ENCODE peak calls at places on chromosomes 11 and 22, in seven cellular contexts. U, J, I, Q, S, G and T are unnamed samples. For H3K27me3 and H3K36me3, the result is how much of the 10 kb centered on the place peaks cover.

GRCh38 chr11:13269775-13270174 is 7.8 kb upstream of the BMAL1 start:
- DNase-seq in I (peak), U (peak), J (no peak), G (no peak), S (no peak), Q (no peak), T (peak)

GRCh38 chr22:37577957-37578356 is 1.9 kb downstream of the LGALS2 start:
- DNase-seq in I (no peak), Q (no peak), U (no peak), J (no peak), G (no peak), S (no peak), T (no peak)

GRCh38 chr11:110491577-110492352 is 62.0 kb downstream of the FDX1 start:
- DNase-seq in Q (no peak), I (peak), S (no peak), J (no peak), G (no peak), U (no peak), T (no peak)

GRCh38 chr11:25625094-25625493 is 706.8 kb upstream of the ANO3 start:
- DNase-seq in I (no peak), U (no peak), J (no peak), G (no peak), S (no peak), Q (no peak), T (no peak)

GRCh38 chr22:20052309-20053250 is 27.5 kb upstream of the DGCR8 start:
- DNase-seq in S (peak), J (no peak), G (no peak), Q (no peak), U (no peak), I (no peak), T (no peak)

GRCh38 chr11:3074912-3075589 is 17.8 kb upstream of the CARS1 start:
- DNase-seq in I (no peak), J (no peak), S (no peak), Q (no peak), G (no peak), U (no peak), T (no peak)

GRCh38 chr22:23767673-23768548 is at the start of gene CHCHD10:
- DNase-seq in J (peak), I (peak), G (peak), U (peak), Q (peak), S (peak), T (peak)

GRCh38 chr11:58047818-58048217 is 17.1 kb downstream of the OR6Q1 start:
- DNase-seq in U (no peak), Q (no peak), S (no peak), I (no peak), J (no peak), G (no peak), T (no peak)

GRCh38 chr22:20464096-20464614 is 26.5 kb upstream of the SCARF2 start:
- DNase-seq in U (no peak), S (no peak), I (no peak), Q (no peak), G (peak), J (peak), T (no peak)

GRCh38 chr11:132448334-132448995 is 1078.0 kb downstream of the NTM start:
- DNase-seq in I (no peak), J (no peak), U (peak), S (no peak), Q (no peak), G (no peak), T (no peak)

GRCh38 chr22:23155831-23156230 is 10.6 kb downstream of the RAB36 start:
- DNase-seq in U (no peak), J (no peak), S (no peak), G (no peak), Q (no peak), I (no peak), T (no peak)

GRCh38 chr22:39493759-39494158 is 8.3 kb upstream of the MIEF1 start:
- DNase-seq in G (no peak), I (peak), Q (no peak), J (no peak), U (peak), S (no peak), T (peak)

GRCh38 chr11:116217006-116217405 is 555.8 kb downstream of the BUD13 start:
- DNase-seq in Q (no peak), G (peak), J (no peak), I (peak), U (peak), S (no peak), T (peak)

GRCh38 chr22:48845356-48845936 is 982.2 kb downstream of the BRD1 start:
- DNase-seq in Q (no peak), S (no peak), J (no peak), I (no peak), U (no peak), G (no peak), T (no peak)

GRCh38 chr11:66970808-66971442 is 4.2 kb upstream of the C11orf86 start:
- DNase-seq in I (peak), U (peak), S (no peak), J (no peak), Q (peak), G (no peak), T (peak)

GRCh38 chr11:35321532-35322320 is 97.6 kb downstream of the SLC1A2 start:
- DNase-seq in U (peak), I (peak), G (no peak), Q (no peak), S (no peak), J (no peak), T (peak)

GRCh38 chr11:132101861-132102260 is 731.4 kb downstream of the NTM start:
- DNase-seq in G (no peak), U (peak), S (no peak), J (no peak), Q (no peak), I (peak), T (no peak)

GRCh38 chr11:93155738-93156137 is 42.1 kb downstream of the SLC36A4 start:
- DNase-seq in S (no peak), I (no peak), Q (no peak), G (no peak), U (no peak), J (no peak), T (no peak)

GRCh38 chr11:41660585-41660984 is 201.1 kb upstream of the LRRC4C start:
- DNase-seq in Q (no peak), U (no peak), G (no peak), I (no peak), J (no peak), S (no peak), T (no peak)

GRCh38 chr11:74534216-74534615 is 40.7 kb upstream of the LIPT2 start:
- DNase-seq in I (no peak), S (no peak), Q (no peak), J (no peak), G (no peak), U (no peak), T (no peak)

GRCh38 chr11:122317337-122317736 is 201.3 kb upstream of the BLID start:
- DNase-seq in G (no peak), U (peak), I (peak), J (no peak), S (no peak), Q (no peak), T (no peak)

GRCh38 chr22:20414450-20414849 is 20.5 kb downstream of the ZNF74 start:
- DNase-seq in J (no peak), I (no peak), G (peak), Q (no peak), S (no peak), U (no peak), T (no peak)

GRCh38 chr22:31272522-31273446 is 19.5 kb downstream of the PIK3IP1 start:
- DNase-seq in G (no peak), U (peak), I (peak), Q (peak), J (no peak), S (peak), T (no peak)

GRCh38 chr11:37504925-37505324 is 906.9 kb upstream of the RAG2 start:
- DNase-seq in I (peak), G (no peak), Q (no peak), J (no peak), U (peak), S (no peak), T (peak)

GRCh38 chr11:25860677-25861445 is 471.1 kb upstream of the ANO3 start:
- DNase-seq in J (no peak), U (peak), I (peak), G (no peak), S (no peak), Q (no peak), T (peak)

GRCh38 chr11:84255483-84255882 is 969.3 kb upstream of the CCDC90B start:
- DNase-seq in I (no peak), J (no peak), S (no peak), Q (no peak), G (no peak), U (no peak), T (no peak)

GRCh38 chr22:50118557-50119168 is 28.9 kb downstream of the MOV10L1 start:
- DNase-seq in U (peak), S (no peak), I (peak), Q (no peak), J (no peak), G (no peak), T (peak)

GRCh38 chr11:74380746-74381439 is 17.3 kb downstream of the PGM2L1 start:
- DNase-seq in I (no peak), G (no peak), Q (no peak), J (no peak), S (peak), U (no peak), T (peak)

GRCh38 chr11:2777871-2778629 is 78.3 kb upstream of the KCNQ1OT1 start:
- DNase-seq in Q (no peak), I (no peak), G (peak), U (no peak), S (peak), J (no peak), T (no peak)

GRCh38 chr11:117874910-117875396 is 1.5 kb downstream of the FXYD6 start:
- DNase-seq in I (no peak), U (no peak), G (no peak), J (no peak), Q (no peak), S (no peak), T (no peak)

GRCh38 chr22:23237201-23237798 is 57.0 kb downstream of the BCR start:
- DNase-seq in J (no peak), G (no peak), S (peak), Q (peak), I (no peak), U (no peak), T (no peak)

GRCh38 chr11:110059706-110060430 is 33.3 kb upstream of the ZC3H12C start:
- DNase-seq in S (no peak), Q (no peak), J (no peak), U (peak), G (no peak), I (peak), T (no peak)

GRCh38 chr11:135004495-135004894 is 592.5 kb upstream of the B3GAT1 start:
- DNase-seq in I (no peak), S (no peak), U (no peak), Q (no peak), J (no peak), G (no peak), T (no peak)

GRCh38 chr22:38704568-38705234 is 1.0 kb upstream of the GTPBP1 start:
- DNase-seq in Q (no peak), I (no peak), S (no peak), J (no peak), G (no peak), U (peak), T (no peak)

GRCh38 chr11:129637473-129637872 is 178.2 kb upstream of the TMEM45B start:
- DNase-seq in S (no peak), G (no peak), J (no peak), I (no peak), U (peak), Q (no peak), T (peak)

GRCh38 chr11:27839226-27839913 is 139.1 kb upstream of the BDNF start:
- DNase-seq in I (peak), Q (no peak), U (peak), J (no peak), S (no peak), G (no peak), T (peak)

GRCh38 chr11:29482510-29482909 is 534.3 kb downstream of the KCNA4 start:
- DNase-seq in S (no peak), U (no peak), G (no peak), I (no peak), Q (no peak), J (no peak), T (no peak)

GRCh38 chr11:114183041-114183511 is 113.1 kb upstream of the NNMT start:
- DNase-seq in G (no peak), J (no peak), Q (no peak), U (no peak), I (no peak), S (no peak), T (no peak)
- H3K27me3 ChIP-seq in G (under half), J (under half), Q (under half), U (under half), I (under half), S (under half), T (under half)

GRCh38 chr11:70204466-70204799 is 1.3 kb downstream of the FADD start:
- DNase-seq in J (no peak), I (no peak), Q (no peak), U (no peak), G (peak), S (no peak), T (no peak)
- H3K36me3 ChIP-seq in J (under half), I (under half), Q (under half), U (under half), G (under half), S (under half), T (under half)

GRCh38 chr11:17594686-17595192 is 47.7 kb downstream of the OTOG start:
- DNase-seq in G (no peak), Q (no peak), S (no peak), I (no peak), U (no peak), J (no peak), T (no peak)

GRCh38 chr11:17596310-17596669 is 49.2 kb downstream of the OTOG start:
- DNase-seq in J (no peak), I (no peak), G (no peak), Q (peak), S (no peak), U (no peak), T (no peak)

GRCh38 chr11:17595526-17596309 is 48.7 kb downstream of the OTOG start:
- DNase-seq in U (no peak), I (no peak), S (peak), G (no peak), J (no peak), Q (peak), T (no peak)

GRCh38 chr11:17591293-17591692 is 44.2 kb downstream of the OTOG start:
- DNase-seq in I (no peak), G (peak), S (no peak), U (no peak), Q (no peak), J (no peak), T (no peak)

GRCh38 chr11:17593466-17594245 is 46.6 kb downstream of the OTOG start:
- DNase-seq in J (no peak), S (no peak), G (peak), U (no peak), I (no peak), Q (peak), T (no peak)
- H3K27me3 ChIP-seq in J (under half), S (under half), G (under half), U (under half), I (half or more), Q (under half), T (under half)

GRCh38 chr11:64609436-64610047 is 18.5 kb downstream of the SLC22A12 start:
- DNase-seq in J (no peak), Q (no peak), G (no peak), S (no peak), I (no peak), U (peak), T (no peak)
- H3K36me3 ChIP-seq in J (under half), Q (under half), G (under half), S (under half), I (under half), U (under half), T (under half)

GRCh38 chr11:44808053-44808753 is 81.4 kb downstream of the TSPAN18 start:
- DNase-seq in U (no peak), I (no peak), Q (no peak), S (no peak), G (no peak), J (no peak), T (no peak)

GRCh38 chr11:44805596-44805995 is 78.8 kb downstream of the TSPAN18 start:
- DNase-seq in S (no peak), G (no peak), I (no peak), J (no peak), Q (no peak), U (peak), T (no peak)

GRCh38 chr11:44805152-44805461 is 78.3 kb downstream of the TSPAN18 start:
- DNase-seq in U (peak), I (no peak), Q (no peak), G (no peak), S (no peak), J (no peak), T (no peak)

GRCh38 chr11:44804449-44805151 is 77.8 kb downstream of the TSPAN18 start:
- DNase-seq in G (peak), S (no peak), Q (no peak), J (no peak), U (peak), I (peak), T (no peak)

DNA sequence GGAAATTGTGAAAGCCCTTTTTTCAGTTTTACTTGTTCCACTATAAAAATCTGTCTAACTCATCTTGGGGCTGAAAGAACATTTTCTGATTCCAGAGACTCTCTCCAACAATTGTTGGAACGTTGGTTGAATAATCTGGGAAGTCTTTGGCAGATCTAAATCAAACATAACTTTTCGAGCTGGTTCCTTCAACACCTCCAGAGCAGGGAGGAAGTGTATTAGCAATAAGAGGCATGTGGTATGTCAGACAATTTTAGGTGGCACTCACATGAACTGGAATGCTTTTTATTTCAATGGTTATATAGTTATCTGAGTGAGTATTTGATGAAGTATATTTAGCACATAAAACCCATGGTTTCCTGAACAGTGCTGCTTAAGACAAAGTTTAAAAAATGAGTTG is 79.9 kb downstream of the TSPAN18 start:
- DNase-seq in J (no peak), Q (no peak), S (no peak), I (no peak), U (no peak), G (no peak), T (no peak)
- H3K27me3 ChIP-seq in J (under half), Q (under half), S (under half), I (half or more), U (half or more), G (under half), T (under half)

DNA sequence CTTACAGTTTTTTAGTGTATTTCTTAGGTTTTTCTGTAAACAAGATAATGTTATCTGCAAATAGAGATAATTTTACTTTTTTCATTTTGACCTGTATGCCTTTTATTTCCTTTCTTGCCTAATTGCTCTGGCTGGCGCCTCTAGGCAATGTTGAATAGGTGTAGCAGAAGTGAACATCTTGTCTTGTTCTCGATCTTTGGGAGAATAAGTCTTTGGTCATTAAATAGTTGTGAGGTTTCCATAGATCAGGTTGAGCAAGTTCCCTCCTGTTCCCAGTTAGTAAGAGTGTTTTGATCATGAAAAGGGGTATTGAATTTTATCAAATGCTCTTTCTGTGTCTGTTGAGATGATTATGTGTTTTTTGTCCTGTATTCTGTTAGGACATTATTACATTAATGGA is 24.0 kb downstream of the PIH1D2 start:
- DNase-seq in J (no peak), Q (no peak), G (no peak), U (no peak), S (no peak), I (no peak), T (no peak)
- H3K36me3 ChIP-seq in J (under half), Q (half or more), G (half or more), U (under half), S (under half), I (half or more), T (under half)

DNA sequence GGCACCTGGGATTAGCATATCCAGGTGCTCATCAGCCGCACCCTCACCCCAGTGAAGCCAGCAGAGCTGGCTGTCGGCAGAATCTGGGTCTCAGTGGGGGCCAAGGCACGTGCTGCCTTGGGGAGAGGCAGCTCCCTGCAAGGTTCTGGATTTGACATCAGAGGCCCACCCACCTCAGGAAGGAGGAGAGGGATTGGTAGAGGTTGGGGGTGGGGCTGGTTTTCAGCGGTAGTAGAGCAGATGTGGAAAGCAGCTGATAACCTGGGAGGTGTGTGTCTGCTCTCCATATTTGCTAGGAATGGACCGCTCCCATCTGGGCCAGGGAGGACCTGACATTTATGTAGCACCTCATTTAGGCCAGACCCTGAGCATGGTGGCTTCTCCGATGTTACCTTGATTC is 147.5 kb downstream of the GRIK4 start:
- DNase-seq in G (no peak), J (no peak), S (no peak), U (no peak), Q (no peak), I (no peak), T (no peak)
- H3K27me3 ChIP-seq in G (under half), J (under half), S (under half), U (under half), Q (under half), I (half or more), T (under half)

DNA sequence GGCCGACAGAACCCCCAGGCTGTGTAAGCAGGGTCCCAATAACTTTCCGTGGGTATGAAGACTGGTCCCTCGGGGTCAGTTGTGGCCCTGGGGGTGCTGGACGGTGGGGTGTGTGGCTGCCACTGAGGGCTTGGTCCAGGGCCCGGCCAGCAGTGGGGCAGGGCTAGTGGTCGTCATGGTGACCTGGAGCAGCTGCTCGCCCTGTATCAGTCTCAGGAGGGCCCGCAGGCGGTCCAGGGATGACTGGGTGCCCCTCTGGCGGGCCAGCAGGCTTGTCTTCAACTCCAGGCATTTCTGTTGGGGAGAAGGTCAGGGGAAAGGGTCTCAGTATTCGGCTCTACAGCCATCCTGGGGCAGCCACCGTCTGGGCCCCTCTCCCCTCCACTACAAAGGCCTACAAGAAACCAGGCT is 126.8 kb downstream of the PHF21B start:
- DNase-seq in J (no peak), G (peak), Q (no peak), I (no peak), S (no peak), U (no peak), T (no peak)
- H3K36me3 ChIP-seq in J (under half), G (under half), Q (under half), I (under half), S (under half), U (under half), T (under half)

GRCh38 chr11:69479591-69480271 is 1.7 kb upstream of the LINC01488 start:
- DNase-seq in G (peak), I (no peak), J (no peak), Q (peak), U (peak), S (peak), T (peak)
- H3K27me3 ChIP-seq in G (under half), I (under half), J (under half), Q (under half), U (under half), S (under half), T (under half)

DNA sequence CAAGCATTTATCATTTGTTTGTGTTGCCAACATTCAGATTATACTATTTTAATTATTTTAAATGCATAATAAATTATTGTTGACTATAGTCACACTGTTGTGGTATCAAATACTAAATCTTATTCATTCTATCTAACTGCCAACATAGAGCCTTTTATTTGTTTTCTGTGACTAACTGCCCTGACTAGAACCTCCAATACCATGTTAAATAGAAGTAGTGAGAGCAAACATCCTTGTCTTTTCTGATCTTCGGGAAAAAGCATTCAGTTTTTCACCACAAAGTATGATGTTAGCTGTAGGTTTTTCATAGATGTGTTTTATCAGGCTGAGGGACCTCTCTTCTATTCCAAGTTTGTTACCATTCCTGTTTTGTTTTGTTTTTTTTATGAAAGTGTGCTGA is 15.2 kb downstream of the TRIM34 start:
- DNase-seq in J (no peak), S (no peak), U (no peak), Q (no peak), I (no peak), G (no peak), T (peak)
- H3K36me3 ChIP-seq in J (under half), S (under half), U (under half), Q (under half), I (under half), G (half or more), T (under half)